ENCODE peak calls at places on chromosomes 5 and 9, in nine cellular contexts. R is aorta, F is body of pancreas, I is NCI-H1048, H is ACHN, C is anterior cingulate cortex, B is H9, O is RKO, X is esophagus squamous epithelium. A is an unnamed sample.

GRCh38 chr5:43702815-43703214 is 99.8 kb downstream of the NNT start:
- DNase-seq in R (no peak), F (no peak), I (no peak), H (no peak), C (peak; percentile 5), B (no peak), O (no peak), X (no peak), A (no peak)

GRCh38 chr9:613771-614347 is 227.6 kb upstream of the DMRT1 start:
- DNase-seq in R (peak; percentile 87), F (peak; percentile 81), I (peak; percentile 2), H (peak; percentile 79), C (peak; percentile 77), B (peak; percentile 83), O (peak; percentile 79), X (no peak), A (peak; percentile 73)

GRCh38 chr9:110994771-110995241 is 43.5 kb downstream of the LPAR1 start:
- DNase-seq in R (no peak), F (no peak), I (no peak), H (no peak), C (no peak), B (no peak), O (no peak), X (no peak), A (no peak)

GRCh38 chr5:126198509-126198908 is 224.7 kb upstream of the GRAMD2B start:
- DNase-seq in R (no peak), F (no peak), I (no peak), H (no peak), C (no peak), B (no peak), O (no peak), X (no peak), A (no peak)

GRCh38 chr9:98530275-98530674 is 178.5 kb downstream of the GABBR2 start:
- DNase-seq in R (no peak), F (no peak), I (no peak), H (no peak), C (no peak), B (no peak), O (no peak), X (no peak), A (no peak)

GRCh38 chr9:132784286-132784820 is 93.7 kb downstream of the AK8 start:
- DNase-seq in R (no peak), F (no peak), I (no peak), H (no peak), C (no peak), B (no peak), O (no peak), X (no peak), A (no peak)

GRCh38 chr5:117405197-117405596 is 830.6 kb upstream of the SEMA6A start:
- DNase-seq in R (no peak), F (no peak), I (no peak), H (no peak), C (no peak), B (no peak), O (no peak), X (no peak), A (no peak)

GRCh38 chr5:178589180-178590140 is 733 bp downstream of the COL23A1 start:
- DNase-seq in R (no peak), F (peak; percentile 30), I (no peak), H (no peak), C (no peak), B (peak; percentile 45), O (no peak), X (no peak), A (no peak)

GRCh38 chr5:172175263-172175719 is 12.7 kb downstream of the STK10 start:
- DNase-seq in R (peak; percentile 80), F (peak; percentile 36), I (no peak), H (no peak), C (no peak), B (no peak), O (no peak), X (peak; percentile 35), A (peak; percentile 87)

GRCh38 chr9:4630836-4631235 is 31.3 kb upstream of the PLPP6 start:
- DNase-seq in R (no peak), F (no peak), I (no peak), H (no peak), C (no peak), B (no peak), O (no peak), X (no peak), A (no peak)

GRCh38 chr5:128674837-128675446 is 136.9 kb upstream of the FBN2 start:
- DNase-seq in R (no peak), F (peak; percentile 68), I (peak; percentile 12), H (peak; percentile 45), C (no peak), B (peak; percentile 62), O (peak; percentile 49), X (no peak), A (no peak)